ENCODE peak calls at places on chromosomes 16 and 17, in ten cellular contexts. C, A, O, W, H, Q, R, K, N and G are unnamed samples.

GRCh38 chr16:15483857-15484256 is 49.5 kb downstream of the BMERB1 start:
- DNase-seq in C (no peak), A (no peak), O (no peak), W (no peak), H (no peak), Q (no peak), R (no peak), K (no peak), N (no peak), G (no peak)

GRCh38 chr17:35587074-35587961 is at the start of gene AP2B1:
- DNase-seq in C (peak; percentile 95), A (peak; percentile 82), O (peak; percentile 85), W (peak; percentile 93), H (peak; percentile 97), Q (peak; percentile 95), R (peak; percentile 95), K (peak; percentile 98), N (peak; percentile 95), G (peak; percentile 95)

GRCh38 chr17:55314061-55314783 is 49.5 kb downstream of the HLF start:
- DNase-seq in C (no peak), A (no peak), O (no peak), W (no peak), H (no peak), Q (no peak), R (no peak), K (no peak), N (no peak), G (no peak)

GRCh38 chr17:79946352-79947231 is 89.1 kb downstream of the TBC1D16 start:
- DNase-seq in C (no peak), A (no peak), O (peak; percentile 12), W (no peak), H (no peak), Q (no peak), R (no peak), K (no peak), N (peak; percentile 32), G (peak; percentile 76)

GRCh38 chr16:50185005-50185505 is 31.9 kb downstream of the TENT4B start:
- DNase-seq in C (no peak), A (no peak), O (no peak), W (no peak), H (no peak), Q (no peak), R (no peak), K (no peak), N (no peak), G (no peak)

GRCh38 chr17:8125196-8125946 is 1.5 kb upstream of the HES7 start:
- DNase-seq in C (peak; percentile 84), A (peak; percentile 63), O (peak; percentile 64), W (peak; percentile 88), H (peak; percentile 91), Q (peak; percentile 64), R (peak; percentile 60), K (peak; percentile 97), N (no peak), G (peak; percentile 85)

GRCh38 chr17:62927083-62927482 is 39.0 kb upstream of the TANC2 start:
- DNase-seq in C (no peak), A (no peak), O (no peak), W (no peak), H (no peak), Q (no peak), R (no peak), K (no peak), N (no peak), G (no peak)

GRCh38 chr17:57551321-57552079 is 193.6 kb downstream of the CCDC182 start:
- DNase-seq in C (no peak), A (no peak), O (no peak), W (no peak), H (no peak), Q (peak; percentile 69), R (no peak), K (no peak), N (no peak), G (no peak)

GRCh38 chr16:64695684-64696083 is 426.2 kb downstream of the CDH11 start:
- DNase-seq in C (no peak), A (no peak), O (no peak), W (no peak), H (no peak), Q (no peak), R (no peak), K (no peak), N (no peak), G (no peak)

DNA sequence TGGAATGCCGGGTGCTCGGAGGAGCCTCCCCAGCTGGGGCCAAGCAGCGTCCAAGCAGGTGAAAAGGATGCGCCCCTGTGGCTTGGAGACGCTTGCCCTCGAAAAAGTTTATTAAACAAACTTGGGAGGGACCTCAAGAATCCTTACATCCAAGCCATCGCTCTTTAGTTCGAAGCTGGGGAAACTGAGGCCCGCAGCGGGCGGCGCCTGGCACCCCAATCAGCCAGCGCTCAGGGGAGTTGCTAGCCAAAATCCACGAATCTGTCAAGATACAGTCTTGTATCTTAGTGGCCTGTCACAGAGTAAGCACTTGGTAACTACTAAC is 553 bp upstream of the B9D1 start:
- DNase-seq in C (no peak), A (no peak), O (no peak), W (no peak), H (no peak), Q (no peak), R (no peak), K (no peak), N (no peak), G (no peak)
- TF ChIP-seq CTCF in C (no peak), A (peak; percentile 36), O (no peak), W (no peak), H (no peak), Q (no peak), R (no peak), K (no peak), N (no peak), G (no peak)

GRCh38 chr17:83080641-83081560 is 1.5 kb downstream of the METRNL start:
- DNase-seq in C (no peak), A (no peak), O (peak; percentile 55), W (no peak), H (no peak), Q (no peak), R (no peak), K (no peak), N (peak; percentile 76), G (no peak)
- TF ChIP-seq POLR2A in C (no peak), A (peak; percentile 26), O (peak; percentile 10), W (no peak), H (no peak), Q (no peak), R (no peak), K (peak; percentile 19), N (no peak), G (no peak)

GRCh38 chr17:75077072-75077489 is 10.7 kb upstream of the SLC16A5 start:
- DNase-seq in C (no peak), A (no peak), O (peak; percentile 88), W (no peak), H (no peak), Q (no peak), R (no peak), K (no peak), N (no peak), G (no peak)

GRCh38 chr17:75079023-75079373 is 8.8 kb upstream of the SLC16A5 start:
- DNase-seq in C (peak; percentile 61), A (no peak), O (no peak), W (peak; percentile 50), H (no peak), Q (no peak), R (no peak), K (no peak), N (no peak), G (no peak)

GRCh38 chr17:75075597-75076253 is 12.0 kb upstream of the SLC16A5 start:
- DNase-seq in C (no peak), A (no peak), O (no peak), W (no peak), H (no peak), Q (no peak), R (no peak), K (no peak), N (no peak), G (no peak)

GRCh38 chr17:75078097-75079022 is 9.4 kb upstream of the SLC16A5 start:
- DNase-seq in C (peak; percentile 86), A (no peak), O (no peak), W (peak; percentile 62), H (no peak), Q (peak; percentile 40), R (peak; percentile 69), K (no peak), N (no peak), G (no peak)

DNA sequence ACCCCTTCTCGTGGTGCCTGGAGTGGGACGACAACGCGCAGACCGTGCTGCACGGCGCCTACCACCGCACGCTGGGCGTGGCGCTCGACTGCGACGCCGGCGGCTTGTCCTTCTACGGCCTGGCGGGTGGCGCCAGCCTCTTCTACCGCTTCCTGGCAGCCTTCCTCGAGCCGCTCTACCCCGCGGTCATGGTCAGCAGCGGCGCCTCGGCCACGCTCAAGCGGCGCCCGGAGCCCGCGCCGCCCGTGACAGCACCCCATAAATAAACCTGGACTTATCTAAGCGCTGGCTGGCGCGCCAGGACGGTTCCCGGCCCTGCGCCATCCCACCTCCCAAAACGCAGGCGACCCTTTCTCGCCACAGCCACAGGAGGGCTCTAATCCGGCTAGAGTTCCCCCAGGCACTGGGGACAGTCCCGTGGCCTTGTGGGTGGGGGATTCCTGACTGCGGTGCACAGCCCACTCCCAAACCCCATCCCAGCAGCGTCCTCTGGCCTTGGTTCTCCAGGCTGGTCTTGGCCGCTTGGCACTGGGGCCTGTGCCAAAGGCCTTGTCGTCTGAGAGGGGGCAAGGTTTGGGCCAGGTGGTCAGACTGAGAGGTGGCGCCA is 10.2 kb upstream of the SLC16A5 start:
- DNase-seq in C (no peak), A (peak; percentile 46), O (peak; percentile 83), W (no peak), H (no peak), Q (no peak), R (no peak), K (no peak), N (peak; percentile 90), G (no peak)
- TF ChIP-seq CTCF in C (no peak), A (peak; percentile 36), O (peak; percentile 18), W (no peak), H (no peak), Q (peak; percentile 41), R (peak; percentile 29), K (no peak), N (peak; percentile 39), G (no peak)

GRCh38 chr17:75031972-75032895 is 14.5 kb downstream of the ATP5PD start:
- DNase-seq in C (peak; percentile 98), A (peak; percentile 47), O (peak; percentile 50), W (peak; percentile 77), H (peak; percentile 93), Q (no peak), R (peak; percentile 38), K (peak; percentile 82), N (peak; percentile 69), G (peak; percentile 80)

GRCh38 chr17:75036643-75037268 is 10.0 kb downstream of the ATP5PD start:
- DNase-seq in C (peak; percentile 93), A (peak; percentile 66), O (peak; percentile 84), W (peak; percentile 57), H (peak; percentile 94), Q (no peak), R (peak; percentile 89), K (peak; percentile 89), N (peak; percentile 91), G (peak; percentile 92)

GRCh38 chr17:75032896-75033294 is 13.9 kb downstream of the ATP5PD start:
- DNase-seq in C (peak; percentile 52), A (no peak), O (peak; percentile 41), W (peak; percentile 32), H (no peak), Q (no peak), R (no peak), K (peak; percentile 34), N (no peak), G (no peak)

GRCh38 chr17:75033346-75034235 is 13.2 kb downstream of the ATP5PD start:
- DNase-seq in C (peak; percentile 95), A (peak; percentile 76), O (peak; percentile 85), W (peak; percentile 97), H (peak; percentile 96), Q (peak; percentile 83), R (peak; percentile 94), K (peak; percentile 99), N (peak; percentile 93), G (peak; percentile 99)

GRCh38 chr17:75034236-75034908 is 12.4 kb downstream of the ATP5PD start:
- DNase-seq in C (peak; percentile 81), A (peak; percentile 58), O (peak; percentile 83), W (peak; percentile 90), H (peak; percentile 92), Q (peak; percentile 88), R (peak; percentile 93), K (peak; percentile 95), N (peak; percentile 90), G (peak; percentile 84)
- TF ChIP-seq POLR2A in C (no peak), A (no peak), O (no peak), W (no peak), H (no peak), Q (no peak), R (no peak), K (no peak), N (no peak), G (no peak)